ENCODE peak calls at places on chromosomes 12 and 14, in six cellular contexts. One of them, this sample, is unnamed.

GRCh38 chr12:49389092-49389703 is 21.9 kb downstream of the SPATS2 start:
- DNase-seq in HepG2: no peak
- DNase-seq in GM12892: no peak
- DNase-seq in H1: peak
- DNase-seq in GM12878: no peak
- DNase-seq in K562: no peak
- DNase-seq in this sample: no peak

GRCh38 chr12:49645151-49646039 is 22.0 kb downstream of the PRPF40B start:
- DNase-seq in GM12878: no peak
- DNase-seq in H1: no peak
- DNase-seq in K562: no peak
- DNase-seq in GM12892: no peak
- DNase-seq in HepG2: no peak
- DNase-seq in this sample: no peak

GRCh38 chr14:33836203-33836894 is 114.5 kb downstream of the EGLN3 start:
- DNase-seq in HepG2: no peak
- DNase-seq in K562: peak
- DNase-seq in H1: no peak
- DNase-seq in GM12878: no peak
- DNase-seq in GM12892: no peak
- DNase-seq in this sample: no peak

GRCh38 chr14:33814010-33814409 is 136.9 kb downstream of the EGLN3 start:
- DNase-seq in H1: no peak
- DNase-seq in HepG2: no peak
- DNase-seq in K562: no peak
- DNase-seq in GM12878: no peak
- DNase-seq in GM12892: no peak
- DNase-seq in this sample: no peak

GRCh38 chr12:8995021-8995775 is 5.9 kb downstream of the KLRG1 start:
- DNase-seq in HepG2: no peak
- DNase-seq in K562: no peak
- DNase-seq in GM12892: no peak
- DNase-seq in H1: no peak
- DNase-seq in GM12878: no peak
- DNase-seq in this sample: no peak

GRCh38 chr12:130714091-130714590 is 2.0 kb downstream of the RIMBP2 start:
- DNase-seq in GM12878: no peak
- DNase-seq in K562: no peak
- DNase-seq in GM12892: no peak
- DNase-seq in H1: no peak
- DNase-seq in HepG2: no peak
- DNase-seq in this sample: no peak

GRCh38 chr12:12660201-12660600 is 35.8 kb downstream of the GPR19 start:
- DNase-seq in H1: no peak
- DNase-seq in GM12892: no peak
- DNase-seq in GM12878: no peak
- DNase-seq in HepG2: no peak
- DNase-seq in K562: no peak
- DNase-seq in this sample: no peak

GRCh38 chr14:82710257-82710841 is 1176.7 kb upstream of the SEL1L start:
- DNase-seq in GM12878: peak
- DNase-seq in GM12892: peak
- DNase-seq in H1: peak
- DNase-seq in K562: peak
- DNase-seq in HepG2: peak
- DNase-seq in this sample: peak

GRCh38 chr14:36507847-36508417 is 12.1 kb downstream of the NKX2-1 start:
- DNase-seq in GM12878: no peak
- DNase-seq in K562: no peak
- DNase-seq in HepG2: no peak
- DNase-seq in GM12892: no peak
- DNase-seq in H1: no peak
- DNase-seq in this sample: no peak

GRCh38 chr12:101229841-101230241 is 19.8 kb upstream of the SLC5A8 start:
- DNase-seq in K562: no peak
- DNase-seq in HepG2: no peak
- DNase-seq in GM12878: no peak
- DNase-seq in H1: no peak
- DNase-seq in GM12892: no peak
- DNase-seq in this sample: no peak

GRCh38 chr12:48750769-48751356 is 34.4 kb upstream of the CCNT1 start:
- DNase-seq in HepG2: no peak
- DNase-seq in K562: no peak
- DNase-seq in H1: no peak
- DNase-seq in GM12892: no peak
- DNase-seq in GM12878: no peak
- DNase-seq in this sample: no peak

GRCh38 chr14:69291891-69292586 is 32.1 kb downstream of the GALNT16 start:
- DNase-seq in K562: no peak
- DNase-seq in HepG2: no peak
- DNase-seq in GM12892: no peak
- DNase-seq in GM12878: no peak
- DNase-seq in H1: no peak
- DNase-seq in this sample: no peak

GRCh38 chr12:89252284-89252683 is 100.0 kb downstream of the DUSP6 start:
- DNase-seq in GM12892: no peak
- DNase-seq in GM12878: no peak
- DNase-seq in K562: no peak
- DNase-seq in HepG2: no peak
- DNase-seq in H1: no peak
- DNase-seq in this sample: no peak

GRCh38 chr12:47808574-47809380 is 10.9 kb downstream of the HDAC7 start:
- DNase-seq in GM12892: no peak
- DNase-seq in K562: peak
- DNase-seq in HepG2: no peak
- DNase-seq in GM12878: no peak
- DNase-seq in H1: no peak
- DNase-seq in this sample: no peak

GRCh38 chr12:59500915-59501314 is 94.9 kb upstream of the SLC16A7 start:
- DNase-seq in GM12878: no peak
- DNase-seq in GM12892: no peak
- DNase-seq in K562: no peak
- DNase-seq in HepG2: no peak
- DNase-seq in H1: no peak
- DNase-seq in this sample: no peak

GRCh38 chr14:94640721-94641631 is 28.8 kb downstream of the SERPINA3 start:
- DNase-seq in H1: no peak
- DNase-seq in GM12892: no peak
- DNase-seq in HepG2: no peak
- DNase-seq in K562: peak
- DNase-seq in GM12878: no peak
- DNase-seq in this sample: no peak

GRCh38 chr14:25048170-25049126 is 1.5 kb downstream of the STXBP6 start:
- DNase-seq in H1: no peak
- DNase-seq in HepG2: no peak
- DNase-seq in GM12892: no peak
- DNase-seq in GM12878: no peak
- DNase-seq in K562: peak
- DNase-seq in this sample: no peak

GRCh38 chr12:64680235-64680634 is 69.9 kb downstream of the RASSF3 start:
- DNase-seq in GM12878: no peak
- DNase-seq in GM12892: no peak
- DNase-seq in K562: peak
- DNase-seq in H1: no peak
- DNase-seq in HepG2: no peak
- DNase-seq in this sample: no peak

GRCh38 chr14:100362311-100362927 is 39.3 kb downstream of the SLC25A47 start:
- DNase-seq in GM12892: no peak
- DNase-seq in GM12878: no peak
- DNase-seq in HepG2: no peak
- DNase-seq in H1: no peak
- DNase-seq in K562: no peak
- DNase-seq in this sample: no peak

GRCh38 chr14:43306053-43306452 is 1201.0 kb downstream of the FSCB start:
- DNase-seq in K562: no peak
- DNase-seq in HepG2: no peak
- DNase-seq in GM12892: no peak
- DNase-seq in H1: no peak
- DNase-seq in GM12878: no peak
- DNase-seq in this sample: no peak

GRCh38 chr14:76386922-76387782 is 11.2 kb downstream of the ESRRB start:
- DNase-seq in HepG2: peak
- DNase-seq in H1: peak
- DNase-seq in K562: peak
- DNase-seq in GM12878: peak
- DNase-seq in GM12892: peak
- DNase-seq in this sample: peak

GRCh38 chr12:51759695-51760094 is 88.8 kb downstream of the FIGNL2 start:
- DNase-seq in GM12892: no peak
- DNase-seq in GM12878: no peak
- DNase-seq in H1: no peak
- DNase-seq in K562: no peak
- DNase-seq in HepG2: no peak
- DNase-seq in this sample: no peak
- TF ChIP-seq TAF1 in GM12892: no peak
- TF ChIP-seq TAF1 in GM12878: no peak
- TF ChIP-seq TAF1 in H1: no peak
- TF ChIP-seq TAF1 in K562: no peak
- TF ChIP-seq TAF1 in HepG2: no peak
- TF ChIP-seq TAF1 in this sample: no peak

GRCh38 chr14:89618821-89619551 is 202.0 kb upstream of the FOXN3 start:
- DNase-seq in K562: peak
- DNase-seq in HepG2: peak
- DNase-seq in GM12892: peak
- DNase-seq in H1: peak
- DNase-seq in GM12878: no peak
- DNase-seq in this sample: peak

GRCh38 chr14:89616425-89617141 is 199.6 kb upstream of the FOXN3 start:
- DNase-seq in HepG2: peak
- DNase-seq in K562: no peak
- DNase-seq in GM12892: no peak
- DNase-seq in H1: no peak
- DNase-seq in GM12878: no peak
- DNase-seq in this sample: peak

GRCh38 chr14:89617142-89617460 is 200.1 kb upstream of the FOXN3 start:
- DNase-seq in GM12878: no peak
- DNase-seq in H1: no peak
- DNase-seq in GM12892: no peak
- DNase-seq in K562: no peak
- DNase-seq in HepG2: no peak
- DNase-seq in this sample: no peak

GRCh38 chr14:89618309-89618708 is 201.3 kb upstream of the FOXN3 start:
- DNase-seq in H1: no peak
- DNase-seq in GM12878: no peak
- DNase-seq in K562: no peak
- DNase-seq in GM12892: no peak
- DNase-seq in HepG2: peak
- DNase-seq in this sample: no peak

DNA sequence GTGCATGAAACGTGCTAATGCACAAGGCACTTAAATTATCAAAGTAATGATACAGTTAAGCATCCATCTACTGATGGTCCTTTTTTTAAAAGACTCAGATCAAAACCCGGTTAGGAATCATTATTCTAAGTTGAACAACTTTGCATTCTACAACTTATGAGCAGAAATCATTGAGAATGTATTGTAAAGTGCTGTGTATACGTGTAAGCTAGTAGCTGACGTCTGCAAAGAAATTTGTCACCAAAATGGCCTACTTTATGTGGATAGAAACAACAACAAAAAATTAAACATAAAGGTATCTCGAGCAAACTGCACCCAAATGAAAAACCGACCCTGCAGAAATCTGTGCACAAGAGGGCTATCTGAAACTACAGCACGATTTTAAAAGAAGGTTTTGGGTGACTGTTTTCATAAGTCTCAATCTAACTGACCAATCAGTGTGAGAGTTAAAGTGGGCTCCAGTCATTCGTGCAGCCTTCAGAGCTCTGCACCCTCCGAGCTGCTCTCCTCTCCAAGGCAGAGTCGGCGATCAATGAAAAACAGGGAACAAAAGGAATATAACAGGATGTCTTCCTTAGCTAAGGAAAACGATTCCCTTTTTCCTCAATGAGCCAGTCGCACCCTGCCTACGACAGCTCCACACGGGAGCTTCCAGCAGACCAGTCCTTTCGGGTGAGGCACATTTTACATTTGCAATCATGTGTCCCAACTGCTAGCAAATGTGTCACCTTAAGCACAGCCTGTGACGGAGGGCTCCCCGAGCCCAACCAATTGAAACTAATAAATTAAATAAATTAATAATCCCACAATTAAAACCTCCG is 200.6 kb upstream of the FOXN3 start:
- DNase-seq in GM12878: no peak
- DNase-seq in H1: no peak
- DNase-seq in GM12892: no peak
- DNase-seq in K562: no peak
- DNase-seq in HepG2: peak
- DNase-seq in this sample: no peak
- TF ChIP-seq POLR2AphosphoS5 in GM12878: peak
- TF ChIP-seq POLR2AphosphoS5 in H1: no peak
- TF ChIP-seq POLR2AphosphoS5 in GM12892: peak
- TF ChIP-seq POLR2AphosphoS5 in K562: no peak
- TF ChIP-seq POLR2AphosphoS5 in HepG2: no peak
- TF ChIP-seq POLR2AphosphoS5 in this sample: no peak

GRCh38 chr12:1575287-1575798 is 19.0 kb downstream of the FBXL14 start:
- DNase-seq in H1: no peak
- DNase-seq in K562: no peak
- DNase-seq in GM12892: no peak
- DNase-seq in HepG2: no peak
- DNase-seq in GM12878: no peak
- DNase-seq in this sample: no peak
- TF ChIP-seq POLR2A in H1: no peak
- TF ChIP-seq POLR2A in K562: no peak
- TF ChIP-seq POLR2A in GM12892: no peak
- TF ChIP-seq POLR2A in HepG2: no peak
- TF ChIP-seq POLR2A in GM12878: no peak
- TF ChIP-seq POLR2A in this sample: no peak

DNA sequence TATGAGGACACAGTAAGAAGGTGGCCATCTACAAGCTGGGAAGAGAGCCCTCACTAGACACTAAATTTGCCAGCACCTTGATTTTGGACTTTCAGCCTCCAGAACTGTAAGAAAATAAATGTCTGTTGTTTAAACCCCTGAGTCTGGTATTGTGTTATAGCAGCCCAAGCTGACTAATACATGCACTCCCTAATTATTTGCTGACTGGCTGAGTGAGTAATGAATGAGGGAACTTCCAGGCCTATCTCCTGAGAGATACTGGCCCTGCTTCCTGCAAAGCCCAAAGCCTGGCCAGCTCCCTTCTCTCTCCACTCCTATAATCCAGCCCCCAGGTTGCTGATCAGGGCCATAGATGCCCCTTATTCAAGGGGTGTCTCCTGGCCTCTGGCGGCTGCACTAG is 120.0 kb upstream of the NOS1 start:
- DNase-seq in HepG2: no peak
- DNase-seq in K562: no peak
- DNase-seq in H1: no peak
- DNase-seq in GM12878: no peak
- DNase-seq in GM12892: no peak
- DNase-seq in this sample: no peak
- TF ChIP-seq TAF1 in HepG2: no peak
- TF ChIP-seq TAF1 in K562: no peak
- TF ChIP-seq TAF1 in H1: no peak
- TF ChIP-seq TAF1 in GM12878: no peak
- TF ChIP-seq TAF1 in GM12892: no peak
- TF ChIP-seq TAF1 in this sample: no peak

GRCh38 chr14:55103005-55103640 is 25.9 kb upstream of the LGALS3 start:
- DNase-seq in K562: peak
- DNase-seq in H1: peak
- DNase-seq in GM12892: peak
- DNase-seq in HepG2: peak
- DNase-seq in GM12878: peak
- DNase-seq in this sample: no peak
- TF ChIP-seq POLR2AphosphoS5 in K562: peak
- TF ChIP-seq POLR2AphosphoS5 in H1: peak
- TF ChIP-seq POLR2AphosphoS5 in GM12892: peak
- TF ChIP-seq POLR2AphosphoS5 in HepG2: peak
- TF ChIP-seq POLR2AphosphoS5 in GM12878: no peak
- TF ChIP-seq POLR2AphosphoS5 in this sample: no peak

GRCh38 chr12:6538420-6539275 is 4.3 kb downstream of the GAPDH start:
- DNase-seq in HepG2: peak
- DNase-seq in H1: no peak
- DNase-seq in GM12892: no peak
- DNase-seq in K562: no peak
- DNase-seq in GM12878: no peak
- DNase-seq in this sample: no peak
- TF ChIP-seq POLR2A in HepG2: no peak
- TF ChIP-seq POLR2A in H1: peak
- TF ChIP-seq POLR2A in GM12892: peak
- TF ChIP-seq POLR2A in K562: peak
- TF ChIP-seq POLR2A in GM12878: peak
- TF ChIP-seq POLR2A in this sample: peak

This sample was measured in GM12891.